ENCODE peak calls at places on chromosome 21, in nine cellular contexts. V, P, S, X, U, A, F, O and H are unnamed samples.

GRCh38 chr21:40388046-40388445 is 458.9 kb downstream of the DSCAM start:
- DNase-seq in F (no peak), X (peak), P (no peak), O (no peak), A (no peak), V (no peak), U (no peak), S (no peak), H (no peak)

GRCh38 chr21:36879827-36880226 is 86.6 kb downstream of the HLCS start:
- DNase-seq in V (no peak), A (no peak), U (no peak), O (no peak), F (no peak), P (no peak), X (no peak), S (no peak), H (no peak)

GRCh38 chr21:29613021-29613420 is 314.3 kb downstream of the BACH1 start:
- DNase-seq in V (no peak), O (no peak), S (no peak), A (peak), F (no peak), X (peak), U (peak), P (no peak), H (no peak)

GRCh38 chr21:14878971-14879370 is 185.8 kb downstream of the NRIP1 start:
- DNase-seq in P (no peak), O (no peak), S (no peak), X (peak), F (no peak), U (no peak), V (no peak), A (no peak), H (peak)

GRCh38 chr21:24938592-24938991 is 668.7 kb downstream of the MRPL39 start:
- DNase-seq in X (peak), V (no peak), S (no peak), F (no peak), A (no peak), U (no peak), O (no peak), P (no peak), H (no peak)

GRCh38 chr21:46004168-46004861 is 22.7 kb downstream of the COL6A1 start:
- DNase-seq in V (no peak), S (no peak), U (no peak), A (no peak), X (no peak), F (no peak), O (peak), P (no peak), H (no peak)

GRCh38 chr21:21631961-21632360 is 633.8 kb downstream of the NCAM2 start:
- DNase-seq in X (no peak), P (no peak), V (peak), U (no peak), A (peak), F (no peak), S (no peak), O (no peak), H (no peak)

GRCh38 chr21:27954806-27955205 is 987.9 kb upstream of the ADAMTS5 start:
- DNase-seq in F (no peak), O (no peak), U (no peak), S (no peak), X (no peak), P (no peak), A (peak), V (no peak), H (no peak)

GRCh38 chr21:23017989-23018388 is 2019.8 kb downstream of the NCAM2 start:
- DNase-seq in F (no peak), S (no peak), O (no peak), A (no peak), X (no peak), V (no peak), P (no peak), U (no peak), H (no peak)

GRCh38 chr21:24716306-24716918 is 890.9 kb downstream of the MRPL39 start:
- DNase-seq in V (no peak), X (no peak), S (no peak), P (no peak), F (no peak), O (no peak), A (no peak), U (no peak), H (no peak)

GRCh38 chr21:18741954-18742353 is 338.4 kb upstream of the TMPRSS15 start:
- DNase-seq in X (no peak), V (no peak), O (no peak), A (no peak), P (no peak), F (no peak), U (no peak), S (no peak), H (no peak)

GRCh38 chr21:40130476-40130875 is 263.2 kb downstream of the PCP4 start:
- DNase-seq in P (no peak), U (no peak), X (peak), A (no peak), V (no peak), O (no peak), F (no peak), S (no peak), H (peak)

GRCh38 chr21:41612674-41613250 is 104.8 kb upstream of the TMPRSS2 start:
- DNase-seq in U (peak), P (no peak), S (no peak), O (peak), V (peak), X (peak), A (peak), F (peak), H (peak)

GRCh38 chr21:34579411-34579810 is 35.5 kb downstream of the RCAN1 start:
- DNase-seq in F (no peak), V (no peak), S (no peak), O (no peak), X (peak), P (no peak), A (peak), U (no peak), H (peak)

GRCh38 chr21:18716578-18717138 is 313.1 kb upstream of the TMPRSS15 start:
- DNase-seq in S (no peak), O (no peak), F (no peak), A (no peak), X (no peak), P (no peak), U (no peak), V (no peak), H (no peak)

GRCh38 chr21:33040215-33040614 is 14.5 kb downstream of the OLIG2 start:
- DNase-seq in O (no peak), X (no peak), U (no peak), F (no peak), S (no peak), A (no peak), V (no peak), P (no peak), H (no peak)

GRCh38 chr21:46065215-46065992 is 32.5 kb upstream of the COL6A2 start:
- DNase-seq in P (no peak), A (peak), F (no peak), O (no peak), V (peak), U (no peak), S (no peak), X (no peak), H (no peak)

GRCh38 chr21:33939224-33939623 is 23.6 kb upstream of the ATP5PO start:
- DNase-seq in S (no peak), V (no peak), P (no peak), A (peak), F (no peak), U (no peak), O (no peak), X (no peak), H (no peak)

GRCh38 chr21:31030367-31031106 is 7.7 kb downstream of the KRTAP19-8 start:
- DNase-seq in U (no peak), O (no peak), X (no peak), P (no peak), V (no peak), A (no peak), F (no peak), S (no peak), H (no peak)

GRCh38 chr21:30042443-30042842 is 102.6 kb upstream of the GRIK1 start:
- DNase-seq in X (no peak), A (no peak), O (no peak), V (no peak), S (no peak), F (no peak), U (no peak), P (no peak), H (no peak)

GRCh38 chr21:41564871-41565281 is 56.9 kb upstream of the TMPRSS2 start:
- DNase-seq in P (no peak), X (peak), S (peak), O (peak), V (no peak), A (no peak), F (no peak), U (no peak), H (peak)

GRCh38 chr21:41952568-41953248 is 1.1 kb downstream of the C2CD2 start:
- DNase-seq in V (peak), A (peak), F (no peak), O (no peak), P (no peak), X (no peak), U (no peak), S (no peak), H (peak)

GRCh38 chr21:31233711-31234110 is 110.3 kb downstream of the TIAM1 start:
- DNase-seq in F (no peak), S (no peak), U (no peak), P (no peak), A (no peak), X (no peak), V (no peak), O (no peak), H (no peak)

GRCh38 chr21:43797925-43798715 is 8.7 kb downstream of the RRP1 start:
- DNase-seq in U (no peak), X (no peak), S (no peak), V (peak), A (no peak), O (no peak), F (no peak), P (no peak), H (no peak)

GRCh38 chr21:39954570-39954969 is 87.3 kb downstream of the PCP4 start:
- DNase-seq in O (no peak), S (no peak), V (no peak), F (no peak), U (no peak), X (no peak), A (no peak), P (no peak), H (no peak)

GRCh38 chr21:42221581-42222345 is 2.8 kb downstream of the ABCG1 start:
- DNase-seq in F (no peak), U (no peak), S (no peak), A (peak), O (peak), X (peak), P (no peak), V (no peak), H (peak)

GRCh38 chr21:45154511-45155508 is 80.4 kb downstream of the ADARB1 start:
- DNase-seq in V (no peak), U (no peak), S (peak), P (no peak), F (no peak), X (peak), O (peak), A (peak), H (peak)

GRCh38 chr21:28142692-28143091 is 850.0 kb downstream of the LTN1 start:
- DNase-seq in X (peak), S (no peak), A (peak), U (no peak), O (no peak), P (no peak), F (no peak), V (no peak), H (peak)

GRCh38 chr21:31872452-31873274 is at the start of gene HUNK:
- DNase-seq in A (peak), S (no peak), V (peak), U (peak), P (no peak), O (no peak), F (peak), X (peak), H (peak)

GRCh38 chr21:45109831-45110492 is 35.6 kb downstream of the ADARB1 start:
- DNase-seq in S (peak), P (no peak), O (no peak), A (no peak), U (no peak), V (no peak), X (no peak), F (no peak), H (no peak)

GRCh38 chr21:36494557-36494956 is 14.6 kb upstream of the CLDN14 start:
- DNase-seq in S (no peak), F (no peak), U (no peak), A (no peak), X (no peak), O (no peak), P (no peak), V (no peak), H (no peak)